ENCODE peak calls at places on chromosomes 7 and 10, in six cellular contexts. A is COR-L47; X is activated T-cell treated with anti-CD3 and anti-CD28 coated beads, Interleukin-2, amount 50 U/mL, for 4 hours; J is activated CD4-positive, alpha-beta T cell treated with anti-CD3 and anti-CD28 coated beads, Interleukin-2, amount 50 U/mL, for 48 hours; H is EH; P is H1. T is an unnamed sample.

GRCh38 chr10:43689955-43690771 is 41.5 kb upstream of the ZNF32 start:
- DNase-seq in P (peak; percentile 96), H (peak; percentile 80), A (no peak), X (peak; percentile 76), J (peak; percentile 89), T (peak; percentile 87)

GRCh38 chr10:7887417-7887816 is 69.1 kb downstream of the TAF3 start:
- DNase-seq in X (no peak), J (no peak), P (no peak), H (peak; percentile 68), A (no peak), T (no peak)

GRCh38 chr7:156539999-156540398 is 100.6 kb upstream of the RNF32 start:
- DNase-seq in J (no peak), A (no peak), H (no peak), P (no peak), X (no peak), T (no peak)

GRCh38 chr10:52383088-52383487 is 69.0 kb downstream of the DKK1 start:
- DNase-seq in A (no peak), J (no peak), H (peak; percentile 29), P (no peak), X (no peak), T (no peak)

GRCh38 chr10:102646610-102647432 is 2.5 kb downstream of the TRIM8 start:
- DNase-seq in J (peak; percentile 67), P (no peak), X (peak; percentile 35), A (no peak), H (no peak), T (no peak)

GRCh38 chr10:95181731-95182130 is 12.3 kb upstream of the ACSM6 start:
- DNase-seq in H (peak; percentile 44), A (no peak), X (no peak), P (no peak), J (no peak), T (no peak)

GRCh38 chr7:3164363-3164762 is 120.7 kb upstream of the CARD11 start:
- DNase-seq in H (no peak), P (no peak), X (no peak), A (no peak), J (no peak), T (no peak)

GRCh38 chr10:100998991-100999741 is 442 bp upstream of the LZTS2 start:
- DNase-seq in H (peak; percentile 77), X (peak; percentile 78), P (peak; percentile 87), A (peak; percentile 20), J (peak; percentile 82), T (peak; percentile 79)

GRCh38 chr7:2526659-2527504 is 7.3 kb downstream of the LFNG start:
- DNase-seq in A (no peak), P (no peak), J (no peak), H (no peak), X (no peak), T (no peak)

GRCh38 chr7:53485354-53485753 is 449.9 kb downstream of the POM121L12 start:
- DNase-seq in A (no peak), P (no peak), H (no peak), J (no peak), X (no peak), T (no peak)

GRCh38 chr10:100528123-100528884 is 1.4 kb downstream of the NDUFB8 start:
- DNase-seq in P (no peak), H (no peak), J (peak; percentile 41), A (no peak), X (no peak), T (no peak)

GRCh38 chr10:124691448-124692435 is 52.4 kb downstream of the FAM53B start:
- DNase-seq in P (no peak), A (no peak), H (no peak), J (no peak), X (no peak), T (no peak)

T was measured in neural crest cell.